ENCODE peak calls at places on chromosomes 4 and X, in eight cellular contexts. S, U, V, Q, H, Z, G and Y are unnamed samples.

GRCh38 chrX:128619490-128619889 is 567.3 kb upstream of the ACTRT1 start:
- DNase-seq in U (no peak), G (no peak), H (no peak), Z (no peak), Q (no peak), V (no peak), S (peak), Y (no peak)

GRCh38 chr4:114598191-114599121 is at the start of gene UGT8:
- DNase-seq in Q (no peak), V (peak), G (peak), H (peak), S (peak), U (no peak), Z (peak), Y (peak)

GRCh38 chrX:37378399-37378798 is 29.2 kb downstream of the PRRG1 start:
- DNase-seq in Q (no peak), Z (no peak), V (no peak), G (no peak), U (no peak), S (no peak), H (no peak), Y (no peak)

GRCh38 chr4:107734120-107734519 is 14.1 kb upstream of the PAPSS1 start:
- DNase-seq in Z (no peak), S (peak), H (no peak), G (no peak), V (peak), U (no peak), Q (no peak), Y (peak)

GRCh38 chrX:149962859-149963757 is 24.8 kb upstream of the EOLA2 start:
- DNase-seq in H (no peak), V (peak), U (no peak), G (no peak), Q (no peak), Z (peak), S (peak), Y (peak)

GRCh38 chr4:63937961-63938360 is 471.3 kb downstream of the TECRL start:
- DNase-seq in S (no peak), V (no peak), Z (no peak), Q (no peak), G (no peak), U (no peak), H (no peak), Y (no peak)

GRCh38 chr4:186765673-186766546 is 42.3 kb upstream of the FAT1 start:
- DNase-seq in V (no peak), H (peak), Z (peak), S (no peak), Q (no peak), U (no peak), G (no peak), Y (no peak)

GRCh38 chr4:188455353-188455752 is 316.1 kb downstream of the TRIML1 start:
- DNase-seq in S (no peak), H (no peak), G (no peak), V (no peak), Q (no peak), U (no peak), Z (no peak), Y (no peak)

GRCh38 chr4:124713213-124713592 is 671 bp upstream of the ANKRD50 start:
- DNase-seq in Q (peak), V (peak), S (peak), H (peak), Z (peak), G (peak), U (no peak), Y (peak)

GRCh38 chrX:115948018-115948923 is 222.3 kb upstream of the AGTR2 start:
- DNase-seq in V (no peak), H (no peak), Z (no peak), Q (no peak), S (peak), G (no peak), U (no peak), Y (peak)

GRCh38 chr4:3077796-3078195 is 3.3 kb downstream of the HTT start:
- DNase-seq in Z (no peak), S (no peak), V (no peak), Q (no peak), U (no peak), G (no peak), H (no peak), Y (no peak)

GRCh38 chr4:118776166-118776954 is 59.6 kb downstream of the SEC24D start:
- DNase-seq in S (no peak), G (no peak), Z (no peak), V (no peak), U (no peak), H (no peak), Q (no peak), Y (no peak)

GRCh38 chrX:65688403-65688881 is 21.0 kb downstream of the MSN start:
- DNase-seq in Q (no peak), V (no peak), U (no peak), Z (no peak), G (no peak), S (no peak), H (no peak), Y (no peak)